ENCODE peak calls at places on chromosome 5, in nine cellular contexts. M, I, S, U, Q, P, A, B and Y are unnamed samples.
A peak's percentile ranks its signal among the peaks of the same experiment; 100 is the strongest.

GRCh38 chr5:5585751-5586341 is 163.4 kb downstream of the ICE1 start:
- DNase-seq in M (no peak), I (no peak), S (no peak), U (no peak), Q (no peak), P (no peak), A (no peak), B (no peak), Y (no peak)

GRCh38 chr5:73540192-73540591 is 25.2 kb downstream of the ANKRA2 start:
- DNase-seq in M (no peak), I (no peak), S (no peak), U (no peak), Q (no peak), P (peak; percentile 34), A (no peak), B (no peak), Y (no peak)

GRCh38 chr5:170397059-170397458 is 7.9 kb upstream of the KCNMB1 start:
- DNase-seq in M (no peak), I (no peak), S (no peak), U (no peak), Q (no peak), P (no peak), A (no peak), B (no peak), Y (no peak)

GRCh38 chr5:92944903-92945629 is 636.0 kb downstream of the NR2F1-AS1 start:
- DNase-seq in M (no peak), I (peak; percentile 53), S (no peak), U (no peak), Q (no peak), P (peak; percentile 53), A (no peak), B (peak; percentile 66), Y (no peak)

GRCh38 chr5:154002093-154002492 is 36.6 kb downstream of the FAM114A2 start:
- DNase-seq in M (no peak), I (no peak), S (no peak), U (no peak), Q (no peak), P (no peak), A (no peak), B (no peak), Y (no peak)

GRCh38 chr5:5800801-5801761 is 378.6 kb downstream of the ICE1 start:
- DNase-seq in M (no peak), I (no peak), S (no peak), U (no peak), Q (peak; percentile 56), P (no peak), A (no peak), B (no peak), Y (no peak)

GRCh38 chr5:157115012-157115411 is 6.2 kb upstream of the HAVCR2 start:
- DNase-seq in M (no peak), I (no peak), S (no peak), U (no peak), Q (no peak), P (no peak), A (no peak), B (no peak), Y (no peak)

GRCh38 chr5:174419523-174420132 is 304.8 kb upstream of the MSX2 start:
- DNase-seq in M (peak; percentile 93), I (peak; percentile 91), S (peak; percentile 56), U (peak; percentile 91), Q (peak; percentile 59), P (peak; percentile 63), A (peak; percentile 66), B (peak; percentile 87), Y (peak; percentile 54)